ENCODE peak calls at places on chromosome 11, in eight cellular contexts. X, V, L, K, U, N, Z and O are unnamed samples.

GRCh38 chr11:69799582-69799981 is 19.6 kb downstream of the FGF3 start:
- DNase-seq in X (peak), V (no peak), L (no peak), K (peak), U (no peak), N (peak), Z (no peak), O (no peak)

GRCh38 chr11:17145972-17146371 is 61.8 kb downstream of the PIK3C2A start:
- DNase-seq in X (peak), V (no peak), L (no peak), K (no peak), U (no peak), N (no peak), Z (no peak), O (no peak)

GRCh38 chr11:17563248-17563647 is 16.2 kb downstream of the OTOG start:
- DNase-seq in X (no peak), V (no peak), L (peak), K (no peak), U (peak), N (peak), Z (no peak), O (no peak)

GRCh38 chr11:120929664-120930154 is 94.2 kb upstream of the TBCEL start:
- DNase-seq in X (peak), V (peak), L (no peak), K (peak), U (no peak), N (no peak), Z (no peak), O (peak)

GRCh38 chr11:67269401-67270255 is 3.4 kb downstream of the GRK2 start:
- DNase-seq in X (no peak), V (no peak), L (no peak), K (no peak), U (peak), N (no peak), Z (no peak), O (peak)

GRCh38 chr11:2926611-2927492 is 2.4 kb downstream of the PHLDA2 start:
- DNase-seq in X (no peak), V (no peak), L (no peak), K (no peak), U (peak), N (no peak), Z (no peak), O (peak)

GRCh38 chr11:35167451-35167954 is 28.5 kb downstream of the CD44 start:
- DNase-seq in X (no peak), V (no peak), L (no peak), K (no peak), U (peak), N (no peak), Z (no peak), O (peak)

GRCh38 chr11:47254381-47254780 is 3.4 kb upstream of the NR1H3 start:
- DNase-seq in X (no peak), V (peak), L (no peak), K (no peak), U (no peak), N (no peak), Z (no peak), O (no peak)

GRCh38 chr11:16605440-16605970 is 132.9 kb upstream of the C11orf58 start:
- DNase-seq in X (peak), V (peak), L (peak), K (no peak), U (peak), N (peak), Z (no peak), O (peak)

GRCh38 chr11:61627831-61628753 is 47.2 kb upstream of the SYT7 start:
- DNase-seq in X (peak), V (peak), L (peak), K (peak), U (no peak), N (peak), Z (peak), O (peak)

GRCh38 chr11:95081010-95081409 is 8.6 kb upstream of the ENDOD1 start:
- DNase-seq in X (no peak), V (no peak), L (no peak), K (no peak), U (no peak), N (no peak), Z (no peak), O (no peak)

GRCh38 chr11:121249039-121249663 is 43.4 kb upstream of the SC5D start:
- DNase-seq in X (peak), V (no peak), L (peak), K (peak), U (no peak), N (peak), Z (no peak), O (no peak)

GRCh38 chr11:78354741-78355705 is 62.6 kb downstream of the GAB2 start:
- DNase-seq in X (no peak), V (no peak), L (no peak), K (no peak), U (no peak), N (no peak), Z (no peak), O (peak)

GRCh38 chr11:96254087-96254486 is 88.9 kb downstream of the MAML2 start:
- DNase-seq in X (peak), V (peak), L (no peak), K (no peak), U (no peak), N (peak), Z (no peak), O (peak)

GRCh38 chr11:74992852-74993251 is 4.1 kb downstream of the NEU3 start:
- DNase-seq in X (no peak), V (no peak), L (no peak), K (no peak), U (no peak), N (no peak), Z (no peak), O (no peak)

GRCh38 chr11:7667460-7667859 is 5.8 kb downstream of the CYB5R2 start:
- DNase-seq in X (peak), V (no peak), L (no peak), K (no peak), U (no peak), N (peak), Z (no peak), O (no peak)

GRCh38 chr11:118435233-118435892 is 929 bp upstream of the KMT2A start:
- DNase-seq in X (peak), V (peak), L (peak), K (peak), U (peak), N (no peak), Z (no peak), O (peak)

GRCh38 chr11:6284250-6284649 is 24.6 kb downstream of the CCKBR start:
- DNase-seq in X (no peak), V (no peak), L (no peak), K (no peak), U (no peak), N (no peak), Z (no peak), O (no peak)

GRCh38 chr11:11568651-11569229 is 53.1 kb downstream of the GALNT18 start:
- DNase-seq in X (peak), V (no peak), L (no peak), K (no peak), U (no peak), N (peak), Z (no peak), O (no peak)

GRCh38 chr11:126061707-126062678 is 673 bp downstream of the CDON start:
- DNase-seq in X (peak), V (peak), L (no peak), K (peak), U (peak), N (peak), Z (no peak), O (peak)

GRCh38 chr11:69229521-69229920 is 64.4 kb upstream of the MYEOV start:
- DNase-seq in X (no peak), V (no peak), L (peak), K (no peak), U (no peak), N (no peak), Z (no peak), O (no peak)

GRCh38 chr11:93591247-93591898 is 48.2 kb upstream of the SMCO4 start:
- DNase-seq in X (peak), V (no peak), L (no peak), K (no peak), U (no peak), N (peak), Z (no peak), O (no peak)

GRCh38 chr11:108797578-108798100 is 132.8 kb downstream of the DDX10 start:
- DNase-seq in X (no peak), V (no peak), L (no peak), K (no peak), U (no peak), N (no peak), Z (no peak), O (no peak)

GRCh38 chr11:19929655-19930054 is 217.0 kb downstream of the NAV2 start:
- DNase-seq in X (peak), V (no peak), L (no peak), K (no peak), U (no peak), N (no peak), Z (no peak), O (no peak)

GRCh38 chr11:124942446-124943202 is 6.8 kb upstream of the HEPACAM start:
- DNase-seq in X (no peak), V (no peak), L (no peak), K (no peak), U (no peak), N (no peak), Z (no peak), O (no peak)

GRCh38 chr11:118694771-118695170 is 15.3 kb upstream of the TREH start:
- DNase-seq in X (no peak), V (no peak), L (no peak), K (no peak), U (no peak), N (no peak), Z (no peak), O (no peak)

GRCh38 chr11:119404872-119405271 is 18.1 kb downstream of the THY1 start:
- DNase-seq in X (no peak), V (no peak), L (no peak), K (no peak), U (no peak), N (no peak), Z (no peak), O (no peak)

GRCh38 chr11:36469063-36469462 is 41.0 kb downstream of the TRAF6 start:
- DNase-seq in X (no peak), V (no peak), L (peak), K (no peak), U (no peak), N (no peak), Z (no peak), O (no peak)

GRCh38 chr11:1772270-1773130 is 8.8 kb upstream of the CTSD start:
- DNase-seq in X (peak), V (peak), L (peak), K (peak), U (peak), N (peak), Z (peak), O (peak)

GRCh38 chr11:31141804-31142203 is 227.7 kb downstream of the DCDC1 start:
- DNase-seq in X (no peak), V (no peak), L (no peak), K (no peak), U (no peak), N (no peak), Z (no peak), O (no peak)

GRCh38 chr11:111548542-111548941 is 8.0 kb downstream of the LAYN start:
- DNase-seq in X (peak), V (no peak), L (no peak), K (no peak), U (no peak), N (no peak), Z (no peak), O (no peak)

GRCh38 chr11:111554532-111554931 is 14.0 kb downstream of the LAYN start:
- DNase-seq in X (no peak), V (no peak), L (no peak), K (no peak), U (no peak), N (peak), Z (no peak), O (no peak)

GRCh38 chr11:111549869-111550203 is 9.3 kb downstream of the LAYN start:
- DNase-seq in X (no peak), V (no peak), L (no peak), K (no peak), U (no peak), N (no peak), Z (no peak), O (no peak)

GRCh38 chr11:111549196-111549868 is 8.8 kb downstream of the LAYN start:
- DNase-seq in X (no peak), V (no peak), L (no peak), K (no peak), U (no peak), N (no peak), Z (no peak), O (no peak)

DNA sequence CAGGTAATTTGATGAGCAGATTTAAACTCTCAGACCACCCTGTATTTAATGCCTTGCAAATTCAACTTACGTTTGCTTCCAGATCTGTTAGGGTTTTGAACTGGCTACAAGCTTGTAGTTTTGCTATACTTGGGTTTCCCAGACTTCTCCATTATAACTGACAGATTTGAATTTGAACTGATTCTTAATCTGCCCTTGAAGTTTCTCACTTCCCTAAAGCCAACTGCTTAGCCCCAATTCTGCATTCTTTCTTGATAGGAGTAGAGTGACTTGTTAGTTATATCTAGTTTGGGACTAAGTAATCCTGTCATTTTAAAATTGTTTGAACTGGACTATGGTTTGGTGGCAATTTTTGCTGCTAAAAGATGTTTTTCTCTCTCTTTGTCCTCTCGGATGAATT is 9.7 kb downstream of the LAYN start:
- DNase-seq in X (no peak), V (no peak), L (no peak), K (no peak), U (no peak), N (no peak), Z (no peak), O (no peak)
- H3K27ac ChIP-seq in X (no peak), V (no peak), L (no peak), K (no peak), U (no peak), N (no peak), Z (no peak), O (no peak)

GRCh38 chr11:64892838-64893193 is 14.4 kb upstream of the EHD1 start:
- DNase-seq in X (no peak), V (no peak), L (no peak), K (no peak), U (no peak), N (no peak), Z (no peak), O (no peak)
- H3K4me3 ChIP-seq in X (no peak), V (peak), L (no peak), K (peak), U (peak), N (no peak), Z (no peak), O (no peak)

GRCh38 chr11:14374922-14375630 is 16.1 kb upstream of the RRAS2 start:
- DNase-seq in X (no peak), V (no peak), L (no peak), K (no peak), U (no peak), N (no peak), Z (no peak), O (no peak)
- H3K27ac ChIP-seq in X (no peak), V (no peak), L (no peak), K (peak), U (no peak), N (no peak), Z (no peak), O (no peak)

GRCh38 chr11:65183201-65183891 is 1.6 kb downstream of the CAPN1 start:
- DNase-seq in X (no peak), V (peak), L (peak), K (no peak), U (peak), N (peak), Z (no peak), O (no peak)
- H3K4me3 ChIP-seq in X (no peak), V (no peak), L (no peak), K (no peak), U (no peak), N (peak), Z (peak), O (no peak)

DNA sequence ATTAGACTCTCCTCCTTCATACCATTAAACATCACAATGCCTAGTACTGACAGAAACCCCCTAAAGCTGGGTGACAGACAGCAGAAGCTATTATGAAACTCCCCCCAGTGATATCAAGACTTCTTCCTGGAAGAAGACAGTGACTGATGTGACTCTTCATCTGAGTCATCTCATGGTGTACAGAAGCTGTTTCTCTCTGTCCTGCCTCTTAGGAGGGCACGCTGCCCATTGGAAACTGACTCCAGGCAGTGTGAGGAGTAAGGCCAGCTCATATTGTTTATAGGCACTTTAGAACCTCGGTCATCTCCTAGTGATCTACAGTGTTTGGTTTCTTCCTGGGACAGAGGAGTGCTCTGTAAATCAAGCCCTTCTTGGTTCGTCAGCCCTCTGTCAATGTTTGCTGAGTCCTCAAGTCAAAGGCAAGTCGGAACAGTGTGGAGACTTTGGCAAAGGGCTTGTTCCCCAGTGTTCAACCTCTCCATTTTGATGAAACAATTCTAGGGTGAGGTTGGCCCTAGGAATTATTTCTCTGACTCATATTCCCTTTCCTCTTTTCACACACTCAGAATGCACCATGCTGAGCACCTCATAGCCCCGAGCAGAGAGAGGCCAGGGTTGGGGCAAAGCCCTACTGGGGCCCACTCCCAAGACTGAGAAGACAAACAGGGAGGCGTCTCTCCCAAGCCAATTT is 172.5 kb upstream of the TMEM45B start:
- DNase-seq in X (peak), V (no peak), L (no peak), K (peak), U (no peak), N (peak), Z (no peak), O (no peak)
- H3K27ac ChIP-seq in X (no peak), V (no peak), L (no peak), K (peak), U (no peak), N (peak), Z (no peak), O (no peak)

DNA sequence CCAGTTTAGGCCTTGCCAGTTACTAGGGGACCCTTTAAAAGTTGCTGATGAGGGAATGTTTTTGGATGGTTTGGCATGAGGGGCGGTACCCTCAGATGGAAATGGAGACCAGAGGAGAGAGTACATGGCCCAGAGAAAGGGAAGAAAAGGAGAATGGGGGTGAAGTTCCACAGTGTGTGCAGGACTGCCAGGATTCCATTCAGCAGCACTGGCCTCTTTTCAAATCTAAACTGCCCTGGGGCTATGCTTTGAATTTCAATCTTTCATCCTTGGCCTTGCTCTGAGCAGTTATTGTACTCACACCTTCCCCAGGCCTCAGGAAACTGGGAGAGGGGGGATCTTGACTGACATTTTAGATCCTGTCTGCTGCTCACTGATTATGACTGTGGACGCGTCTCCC is 3.0 kb downstream of the SLC3A2 start:
- DNase-seq in X (no peak), V (no peak), L (no peak), K (no peak), U (no peak), N (no peak), Z (no peak), O (no peak)
- H3K4me3 ChIP-seq in X (peak), V (no peak), L (no peak), K (peak), U (peak), N (peak), Z (peak), O (no peak)